ENCODE peak calls at places on chromosomes 11 and 22, in six cellular contexts. N is brain pericyte, G is activated T-cell treated with anti-CD3 and anti-CD28 coated beads for 48 hours, H is foreskin melanocyte, S is A549, A is astrocyte of the spinal cord. Y is an unnamed sample.

GRCh38 chr11:68347345-68347744 is 35.0 kb downstream of the LRP5 start:
- DNase-seq in G (no peak), N (no peak), H (no peak), S (no peak), A (no peak), Y (no peak)

GRCh38 chr11:68010058-68011041 is at the start of gene ALDH3B1:
- DNase-seq in S (peak; percentile 81), N (peak; percentile 58), A (peak; percentile 79), G (no peak), H (peak; percentile 81), Y (peak; percentile 95)

GRCh38 chr11:35013514-35014191 is 97.2 kb downstream of the PDHX start:
- DNase-seq in N (no peak), G (no peak), A (peak; percentile 59), H (no peak), S (no peak), Y (no peak)

GRCh38 chr11:65315204-65315865 is 669 bp downstream of the CDC42EP2 start:
- DNase-seq in S (peak; percentile 74), N (no peak), A (peak; percentile 76), H (peak; percentile 53), G (peak; percentile 81), Y (peak; percentile 74)

GRCh38 chr11:122850076-122850631 is 11.9 kb downstream of the CRTAM start:
- DNase-seq in G (peak; percentile 46), N (peak; percentile 43), A (peak; percentile 87), S (no peak), H (no peak), Y (peak; percentile 92)

GRCh38 chr22:30876925-30877553 is 91.5 kb downstream of the MORC2 start:
- DNase-seq in G (no peak), S (no peak), N (no peak), A (peak; percentile 18), H (no peak), Y (no peak)

GRCh38 chr11:13364388-13364787 is 86.8 kb downstream of the BMAL1 start:
- DNase-seq in N (no peak), S (no peak), H (no peak), G (no peak), A (peak; percentile 38), Y (no peak)

GRCh38 chr11:115503886-115504278 is 333 bp downstream of the CADM1 start:
- DNase-seq in H (no peak), N (no peak), S (peak; percentile 28), A (no peak), G (no peak), Y (no peak)

GRCh38 chr11:121591405-121592033 is 138.8 kb upstream of the SORL1-AS1 start:
- DNase-seq in S (peak; percentile 50), N (peak; percentile 24), H (peak; percentile 52), G (peak; percentile 52), A (peak; percentile 77), Y (peak; percentile 57)

GRCh38 chr22:49305215-49305965 is 522.3 kb downstream of the BRD1 start:
- DNase-seq in N (no peak), A (no peak), H (peak; percentile 21), S (peak; percentile 31), G (peak; percentile 71), Y (peak; percentile 54)

GRCh38 chr22:33919591-33920501 is at the start of gene LARGE1:
- DNase-seq in S (peak; percentile 11), G (no peak), A (no peak), H (peak; percentile 10), N (no peak), Y (peak; percentile 29)

GRCh38 chr11:107860688-107861087 is 2.1 kb upstream of the SLC35F2 start:
- DNase-seq in A (no peak), N (no peak), S (no peak), G (no peak), H (no peak), Y (no peak)

GRCh38 chr11:63609971-63610580 is 4.2 kb downstream of the PLAAT3 start:
- DNase-seq in G (no peak), S (no peak), N (no peak), H (no peak), A (peak; percentile 10), Y (peak; percentile 39)

GRCh38 chr22:25475554-25476022 is 88.9 kb upstream of the GRK3 start:
- DNase-seq in G (no peak), H (peak; percentile 44), S (no peak), A (peak; percentile 80), N (no peak), Y (peak; percentile 99)

GRCh38 chr11:18012314-18012905 is 437 bp downstream of the SERGEF start:
- DNase-seq in S (peak; percentile 18), N (no peak), G (no peak), A (peak; percentile 19), H (no peak), Y (peak; percentile 29)

GRCh38 chr22:21012446-21013407 is 2.2 kb upstream of the P2RX6 start:
- DNase-seq in N (no peak), G (no peak), A (no peak), H (no peak), S (no peak), Y (no peak)

GRCh38 chr11:32884770-32885384 is 7.7 kb upstream of the QSER1 start:
- DNase-seq in H (no peak), G (no peak), N (no peak), S (no peak), A (no peak), Y (no peak)

GRCh38 chr22:46328797-46329196 is 6.7 kb upstream of the TRMU start:
- DNase-seq in A (no peak), G (no peak), N (no peak), H (no peak), S (no peak), Y (no peak)